ENCODE peak calls at places on chromosomes 6 and 20, in six cellular contexts. Z is effector CD8-positive, alpha-beta T cell; V is globus pallidus; D is MM.1S; Y is progenitor cell of endocrine pancreas; Q is occipital lobe. G is an unnamed sample.

GRCh38 chr6:165439928-165440554 is 130.6 kb upstream of the C6orf118 start:
- DNase-seq in Z (no peak), V (peak), D (peak), Y (no peak), Q (no peak), G (no peak)

GRCh38 chr20:49392745-49393144 is 89.7 kb downstream of the KCNB1 start:
- DNase-seq in Z (no peak), V (no peak), D (no peak), Y (no peak), Q (no peak), G (no peak)

GRCh38 chr6:31575335-31575901 is at the start of gene TNF:
- DNase-seq in Z (no peak), V (peak), D (no peak), Y (no peak), Q (no peak), G (peak)

GRCh38 chr6:166768761-166769160 is 141.7 kb upstream of the RPS6KA2 start:
- DNase-seq in Z (no peak), V (no peak), D (no peak), Y (no peak), Q (no peak), G (no peak)

GRCh38 chr6:11276228-11276627 is 43.8 kb upstream of the NEDD9 start:
- DNase-seq in Z (no peak), V (no peak), D (no peak), Y (no peak), Q (no peak), G (no peak)

GRCh38 chr6:41489284-41489851 is 56.8 kb upstream of the FOXP4 start:
- DNase-seq in Z (no peak), V (no peak), D (no peak), Y (no peak), Q (no peak), G (no peak)

GRCh38 chr6:75934643-75935472 is 137.6 kb downstream of the IMPG1 start:
- DNase-seq in Z (no peak), V (peak), D (peak), Y (peak), Q (peak), G (peak)

GRCh38 chr6:41092421-41093140 is 19.8 kb downstream of the NFYA start:
- DNase-seq in Z (no peak), V (no peak), D (peak), Y (no peak), Q (no peak), G (no peak)

GRCh38 chr20:62925420-62926228 is 681 bp downstream of the DIDO1 start:
- DNase-seq in Z (peak), V (peak), D (peak), Y (no peak), Q (no peak), G (peak)

GRCh38 chr20:50595433-50595895 is 85.3 kb downstream of the PTPN1 start:
- DNase-seq in Z (no peak), V (no peak), D (no peak), Y (no peak), Q (no peak), G (no peak)

GRCh38 chr6:96469312-96469711 is 52.3 kb upstream of the UFL1 start:
- DNase-seq in Z (no peak), V (no peak), D (no peak), Y (no peak), Q (no peak), G (no peak)

GRCh38 chr6:147109707-147110106 is 94.5 kb upstream of the STXBP5 start:
- DNase-seq in Z (no peak), V (no peak), D (no peak), Y (no peak), Q (no peak), G (no peak)

GRCh38 chr6:23354004-23354403 is 772.0 kb upstream of the NRSN1 start:
- DNase-seq in Z (no peak), V (no peak), D (no peak), Y (no peak), Q (no peak), G (no peak)

GRCh38 chr20:39381598-39381997 is 419.5 kb downstream of the DHX35 start:
- DNase-seq in Z (no peak), V (no peak), D (no peak), Y (no peak), Q (peak), G (no peak)

GRCh38 chr6:83068628-83069027 is 1.2 kb downstream of the DOP1A start:
- DNase-seq in Z (no peak), V (no peak), D (no peak), Y (no peak), Q (no peak), G (no peak)

GRCh38 chr20:35463455-35464300 is 8.3 kb downstream of the CEP250 start:
- DNase-seq in Z (peak), V (peak), D (peak), Y (peak), Q (peak), G (peak)

GRCh38 chr6:149012040-149012545 is 265.3 kb downstream of the UST start:
- DNase-seq in Z (no peak), V (no peak), D (no peak), Y (no peak), Q (no peak), G (no peak)

GRCh38 chr6:128570439-128571063 is 50.2 kb upstream of the PTPRK start:
- DNase-seq in Z (no peak), V (no peak), D (peak), Y (no peak), Q (no peak), G (no peak)

GRCh38 chr6:35402136-35402855 is 49.8 kb upstream of the FANCE start:
- DNase-seq in Z (no peak), V (no peak), D (peak), Y (no peak), Q (no peak), G (no peak)

GRCh38 chr20:54062812-54063280 is 7.5 kb downstream of the BCAS1 start:
- DNase-seq in Z (no peak), V (peak), D (peak), Y (no peak), Q (no peak), G (no peak)

GRCh38 chr6:160430741-160431140 is 82.6 kb downstream of the SLC22A3 start:
- DNase-seq in Z (no peak), V (no peak), D (no peak), Y (no peak), Q (no peak), G (no peak)

GRCh38 chr6:169783971-169784930 is 32.8 kb downstream of the ERMARD start:
- DNase-seq in Z (no peak), V (no peak), D (no peak), Y (no peak), Q (no peak), G (no peak)

GRCh38 chr6:166567813-166568212 is 18.7 kb downstream of the RAMACL start:
- DNase-seq in Z (no peak), V (no peak), D (no peak), Y (no peak), Q (no peak), G (no peak)

GRCh38 chr20:58496429-58496769 is 18.8 kb downstream of the APCDD1L start:
- DNase-seq in Z (no peak), V (no peak), D (no peak), Y (no peak), Q (no peak), G (no peak)

GRCh38 chr6:42176981-42177380 is 3.8 kb downstream of the GUCA1A start:
- DNase-seq in Z (no peak), V (no peak), D (no peak), Y (no peak), Q (no peak), G (no peak)

GRCh38 chr6:170022827-170023619 is 267.9 kb downstream of the DLL1 start:
- DNase-seq in Z (no peak), V (no peak), D (no peak), Y (no peak), Q (no peak), G (no peak)

GRCh38 chr6:125804264-125804663 is 13.5 kb downstream of the NCOA7 start:
- DNase-seq in Z (no peak), V (no peak), D (no peak), Y (no peak), Q (no peak), G (no peak)

GRCh38 chr20:58692579-58693225 is at the start of gene NPEPL1:
- DNase-seq in Z (peak), V (peak), D (peak), Y (peak), Q (no peak), G (peak)

GRCh38 chr6:70956451-70957283 is at the start of gene B3GAT2:
- DNase-seq in Z (no peak), V (no peak), D (no peak), Y (peak), Q (peak), G (peak)